ENCODE peak calls at places on chromosomes 2 and 18, in six cellular contexts. V is OCI-M1, K is NCI-H1105, D is substantia nigra, O is AG08395, P is T-helper 17 cell. T is an unnamed sample.
A peak's percentile ranks its signal among the peaks of the same experiment; 100 is the strongest.

GRCh38 chr2:177783091-177783490 is 289.5 kb downstream of the PDE11A start:
- DNase-seq in V (no peak), K (no peak), D (no peak), O (no peak), P (no peak), T (no peak)

GRCh38 chr2:134932864-134933526 is 14.4 kb downstream of the CCNT2 start:
- DNase-seq in V (no peak), K (no peak), D (no peak), O (no peak), P (no peak), T (no peak)

GRCh38 chr2:56127773-56128170 is 56.0 kb upstream of the CCDC85A start:
- DNase-seq in V (no peak), K (no peak), D (no peak), O (no peak), P (no peak), T (no peak)

GRCh38 chr2:239465017-239466001 is 64.5 kb upstream of the HDAC4 start:
- DNase-seq in V (peak; percentile 9), K (peak; percentile 4), D (peak; percentile 46), O (peak; percentile 59), P (no peak), T (no peak)

GRCh38 chr18:8911408-8912340 is 190.8 kb upstream of the NDUFV2 start:
- DNase-seq in V (no peak), K (no peak), D (no peak), O (no peak), P (no peak), T (no peak)

GRCh38 chr18:67672719-67673118 is 156.2 kb upstream of the DSEL start:
- DNase-seq in V (no peak), K (no peak), D (no peak), O (no peak), P (no peak), T (no peak)

GRCh38 chr2:70627499-70627898 is 73.9 kb upstream of the TGFA start:
- DNase-seq in V (no peak), K (peak; percentile 42), D (no peak), O (no peak), P (no peak), T (no peak)

GRCh38 chr2:72920317-72921087 is 3.2 kb downstream of the EMX1 start:
- DNase-seq in V (no peak), K (peak; percentile 50), D (no peak), O (no peak), P (no peak), T (no peak)

GRCh38 chr2:241300000-241300399 is 15.5 kb downstream of the HDLBP start:
- DNase-seq in V (no peak), K (no peak), D (no peak), O (no peak), P (no peak), T (peak; percentile 20)

GRCh38 chr18:36672437-36673344 is 156.1 kb downstream of the TPGS2 start:
- DNase-seq in V (peak; percentile 77), K (peak; percentile 96), D (no peak), O (peak; percentile 55), P (no peak), T (no peak)